ENCODE peak calls at places on chromosomes 7 and 10, in seven cellular contexts. T is coronary artery, A is fibroblast of the aortic adventitia, J is MCF 10A, V is cardiac muscle cell, K is lower lobe of right lung, N is fibroblast of lung. E is an unnamed sample.

GRCh38 chr10:58291538-58292174 is 22.7 kb downstream of the CISD1 start:
- DNase-seq in T (no peak), A (peak), J (peak), V (peak), K (no peak), N (peak), E (no peak)

GRCh38 chr10:37754538-37755323 is 102.7 kb downstream of the ZNF248 start:
- DNase-seq in T (no peak), A (peak), J (no peak), V (no peak), K (no peak), N (no peak), E (no peak)

GRCh38 chr7:2480071-2480410 is 3.8 kb upstream of the GRIFIN start:
- DNase-seq in T (no peak), A (no peak), J (no peak), V (no peak), K (no peak), N (no peak), E (no peak)

GRCh38 chr7:84162584-84162983 is 32.0 kb downstream of the SEMA3A start:
- DNase-seq in T (no peak), A (no peak), J (no peak), V (no peak), K (no peak), N (no peak), E (no peak)

GRCh38 chr10:109727436-109727835 is 195.9 kb downstream of the XPNPEP1 start:
- DNase-seq in T (no peak), A (no peak), J (no peak), V (no peak), K (no peak), N (no peak), E (no peak)

GRCh38 chr10:62903828-62904227 is 87.7 kb upstream of the EGR2 start:
- DNase-seq in T (no peak), A (peak), J (peak), V (no peak), K (no peak), N (peak), E (no peak)

GRCh38 chr7:116353614-116354013 is 143.3 kb downstream of the TES start:
- DNase-seq in T (peak), A (peak), J (peak), V (peak), K (no peak), N (peak), E (no peak)

GRCh38 chr7:135976312-135977019 is 693 bp downstream of the MTPN start:
- DNase-seq in T (no peak), A (no peak), J (peak), V (no peak), K (no peak), N (no peak), E (no peak)

GRCh38 chr7:139728203-139728602 is 49.6 kb downstream of the HIPK2 start:
- DNase-seq in T (no peak), A (no peak), J (no peak), V (no peak), K (no peak), N (no peak), E (no peak)

GRCh38 chr10:29853913-29854312 is 205.5 kb downstream of the JCAD start:
- DNase-seq in T (no peak), A (no peak), J (no peak), V (no peak), K (no peak), N (no peak), E (no peak)

GRCh38 chr7:101035941-101036340 is 16.1 kb downstream of the MUC17 start:
- DNase-seq in T (no peak), A (no peak), J (no peak), V (no peak), K (peak), N (no peak), E (no peak)

GRCh38 chr10:34194259-34194658 is 620.8 kb downstream of the PARD3 start:
- DNase-seq in T (no peak), A (peak), J (no peak), V (no peak), K (no peak), N (peak), E (no peak)

GRCh38 chr10:134205-134742 is 981 bp upstream of the ZMYND11 start:
- DNase-seq in T (no peak), A (peak), J (peak), V (peak), K (no peak), N (peak), E (no peak)

GRCh38 chr10:76973515-76974289 is 663.9 kb downstream of the KCNMA1 start:
- DNase-seq in T (no peak), A (peak), J (no peak), V (no peak), K (no peak), N (peak), E (no peak)

GRCh38 chr10:23514321-23514720 is 75.4 kb downstream of the OTUD1 start:
- DNase-seq in T (no peak), A (no peak), J (no peak), V (no peak), K (no peak), N (no peak), E (no peak)

GRCh38 chr10:43384252-43385221 is 13.1 kb downstream of the FXYD4 start:
- DNase-seq in T (no peak), A (no peak), J (no peak), V (no peak), K (no peak), N (no peak), E (no peak)

GRCh38 chr10:68954904-68955303 is 1.1 kb upstream of the DDX21 start:
- DNase-seq in T (no peak), A (no peak), J (no peak), V (no peak), K (no peak), N (no peak), E (no peak)

GRCh38 chr10:96606216-96606615 is 19.4 kb upstream of the TM9SF3 start:
- DNase-seq in T (no peak), A (no peak), J (no peak), V (no peak), K (no peak), N (peak), E (no peak)

GRCh38 chr7:24455813-24456525 is 117.3 kb upstream of the PALS2 start:
- DNase-seq in T (no peak), A (peak), J (no peak), V (no peak), K (no peak), N (no peak), E (no peak)

GRCh38 chr7:121561717-121562116 is 165.6 kb upstream of the FAM3C start:
- DNase-seq in T (no peak), A (peak), J (peak), V (peak), K (no peak), N (no peak), E (no peak)

GRCh38 chr10:110708776-110709443 is 64.8 kb downstream of the RBM20 start:
- DNase-seq in T (peak), A (no peak), J (no peak), V (no peak), K (no peak), N (no peak), E (no peak)

GRCh38 chr7:33921216-33921938 is 16.0 kb downstream of the BMPER start:
- DNase-seq in T (no peak), A (no peak), J (no peak), V (no peak), K (no peak), N (no peak), E (no peak)

GRCh38 chr10:28717659-28718201 is 40.4 kb downstream of the BAMBI start:
- DNase-seq in T (no peak), A (no peak), J (no peak), V (no peak), K (no peak), N (no peak), E (no peak)

GRCh38 chr7:81534996-81535395 is 234.9 kb downstream of the HGF start:
- DNase-seq in T (no peak), A (peak), J (no peak), V (no peak), K (no peak), N (peak), E (no peak)

GRCh38 chr10:85648279-85648754 is 718.3 kb downstream of the GRID1 start:
- DNase-seq in T (no peak), A (no peak), J (peak), V (no peak), K (no peak), N (peak), E (no peak)

GRCh38 chr7:150361402-150361801 is 7.2 kb upstream of the REPIN1 start:
- DNase-seq in T (no peak), A (no peak), J (no peak), V (no peak), K (no peak), N (no peak), E (no peak)

GRCh38 chr10:105188737-105189463 is 547.8 kb downstream of the SORCS3 start:
- DNase-seq in T (no peak), A (peak), J (peak), V (no peak), K (no peak), N (peak), E (no peak)

GRCh38 chr7:46210467-46210866 is 289.4 kb upstream of the IGFBP3 start:
- DNase-seq in T (no peak), A (no peak), J (no peak), V (no peak), K (no peak), N (no peak), E (no peak)

GRCh38 chr7:71198391-71198790 is 66.4 kb downstream of the GALNT17 start:
- DNase-seq in T (no peak), A (no peak), J (no peak), V (no peak), K (no peak), N (no peak), E (no peak)

GRCh38 chr7:2015251-2015871 is 217.4 kb downstream of the MAD1L1 start:
- DNase-seq in T (peak), A (no peak), J (no peak), V (no peak), K (peak), N (no peak), E (no peak)

GRCh38 chr7:75729851-75730274 is 8.9 kb downstream of the HIP1 start:
- DNase-seq in T (no peak), A (no peak), J (no peak), V (no peak), K (peak), N (no peak), E (no peak)

GRCh38 chr7:154566877-154567276 is 436.0 kb downstream of the PAXIP1 start:
- DNase-seq in T (no peak), A (no peak), J (no peak), V (peak), K (no peak), N (peak), E (no peak)

GRCh38 chr10:35447693-35448407 is 111.5 kb downstream of the CCNY start:
- DNase-seq in T (no peak), A (peak), J (peak), V (no peak), K (no peak), N (peak), E (no peak)

GRCh38 chr10:110323503-110323902 is 18.8 kb upstream of the SMNDC1 start:
- DNase-seq in T (no peak), A (peak), J (peak), V (no peak), K (no peak), N (peak), E (no peak)

GRCh38 chr7:73736885-73737284 is 1.7 kb downstream of the ABHD11 start:
- DNase-seq in T (no peak), A (no peak), J (no peak), V (no peak), K (no peak), N (no peak), E (no peak)

GRCh38 chr10:54800677-54801480 is at the start of gene PCDH15:
- DNase-seq in T (no peak), A (no peak), J (peak), V (peak), K (no peak), N (peak), E (no peak)

GRCh38 chr7:118104812-118105441 is 79.0 kb upstream of the LSM8 start:
- DNase-seq in T (no peak), A (peak), J (peak), V (peak), K (no peak), N (peak), E (no peak)
- TF ChIP-seq CTCF in T (no peak), A (peak), J (peak), V (peak), K (peak), N (peak), E (peak)

GRCh38 chr10:60098676-60099601 is 192.6 kb upstream of the CCDC6 start:
- DNase-seq in T (no peak), A (no peak), J (peak), V (no peak), K (no peak), N (no peak), E (no peak)
- TF ChIP-seq CTCF in T (no peak), A (no peak), J (peak), V (peak), K (no peak), N (peak), E (peak)

DNA sequence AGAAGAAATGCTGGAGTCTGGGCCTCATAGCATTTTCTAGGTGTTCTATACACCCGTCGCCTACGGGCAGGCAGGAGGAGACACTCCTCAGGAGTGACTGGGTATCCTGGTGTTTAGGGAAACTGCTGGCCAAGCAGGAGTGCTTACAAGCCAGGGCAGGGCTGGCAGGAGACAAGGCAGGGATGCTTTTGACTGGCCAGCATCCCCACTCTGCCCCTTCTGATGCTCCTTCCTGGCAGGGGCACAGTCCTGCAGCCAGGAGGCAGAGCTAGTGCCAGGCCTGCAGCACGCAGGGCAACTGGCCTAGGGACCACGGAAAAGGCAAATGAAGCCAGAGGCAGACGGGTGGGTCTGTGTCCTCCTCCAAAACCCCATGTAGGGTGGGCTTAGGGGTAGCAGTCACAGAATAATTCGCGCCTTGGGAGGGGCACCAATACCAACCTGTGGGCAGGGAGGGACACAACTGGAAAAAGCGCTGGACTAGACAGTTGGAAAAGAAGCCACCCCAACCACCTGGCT is 4.9 kb downstream of the IMPDH1 start:
- DNase-seq in T (no peak), A (no peak), J (peak), V (no peak), K (no peak), N (no peak), E (no peak)
- TF ChIP-seq CTCF in T (no peak), A (peak), J (no peak), V (peak), K (no peak), N (no peak), E (peak)

DNA sequence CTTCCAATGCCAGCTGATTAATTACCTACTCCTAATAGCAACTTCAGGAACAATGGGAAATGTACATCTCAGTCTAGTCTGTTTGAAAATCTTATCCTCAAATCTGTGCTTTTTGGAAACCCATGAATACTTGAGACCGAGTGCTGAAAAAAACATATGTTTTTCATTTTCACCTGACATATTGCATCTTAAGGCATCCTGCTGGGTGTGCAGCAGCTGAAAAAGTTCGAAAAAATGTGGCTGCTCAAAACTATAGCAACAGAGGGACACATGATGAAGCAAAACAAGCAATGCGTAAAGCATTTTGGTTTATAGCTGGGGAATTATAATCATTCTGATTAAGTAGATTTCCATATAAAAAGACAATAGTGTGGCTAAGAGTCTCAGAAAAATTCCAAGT is 218.0 kb downstream of the CREB5 start:
- DNase-seq in T (no peak), A (peak), J (no peak), V (no peak), K (no peak), N (no peak), E (no peak)
- TF ChIP-seq CTCF in T (no peak), A (no peak), J (no peak), V (no peak), K (no peak), N (no peak), E (no peak)

GRCh38 chr10:33031171-33031570 is 73.1 kb upstream of the ITGB1 start:
- DNase-seq in T (no peak), A (no peak), J (no peak), V (no peak), K (no peak), N (no peak), E (no peak)

GRCh38 chr10:33026422-33026821 is 68.4 kb upstream of the ITGB1 start:
- DNase-seq in T (no peak), A (no peak), J (no peak), V (peak), K (no peak), N (no peak), E (no peak)

GRCh38 chr10:33025910-33026309 is 67.9 kb upstream of the ITGB1 start:
- DNase-seq in T (no peak), A (no peak), J (no peak), V (no peak), K (no peak), N (no peak), E (no peak)

GRCh38 chr10:33025039-33025438 is 67.0 kb upstream of the ITGB1 start:
- DNase-seq in T (no peak), A (no peak), J (no peak), V (no peak), K (no peak), N (no peak), E (no peak)

DNA sequence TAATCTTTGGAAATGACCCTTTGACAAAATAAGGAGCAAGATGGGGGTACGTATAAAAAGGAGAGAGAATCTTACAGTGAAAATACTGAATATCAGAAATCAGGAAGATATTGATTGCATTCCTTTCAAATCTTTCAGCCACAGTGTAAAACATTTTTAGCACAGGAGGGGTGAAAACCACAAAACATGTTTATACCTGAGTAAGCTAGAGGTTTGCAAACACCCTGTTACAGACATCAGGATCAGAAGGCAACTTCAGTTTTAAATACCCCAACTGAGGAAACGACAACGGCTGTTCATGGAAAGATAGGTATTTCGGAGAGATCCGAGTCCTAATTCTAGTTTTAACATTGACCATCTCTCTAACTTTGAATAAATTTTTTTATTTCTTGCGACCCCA is 69.1 kb upstream of the ITGB1 start:
- DNase-seq in T (no peak), A (no peak), J (no peak), V (no peak), K (no peak), N (no peak), E (no peak)
- TF ChIP-seq CTCF in T (no peak), A (no peak), J (no peak), V (no peak), K (no peak), N (no peak), E (no peak)

DNA sequence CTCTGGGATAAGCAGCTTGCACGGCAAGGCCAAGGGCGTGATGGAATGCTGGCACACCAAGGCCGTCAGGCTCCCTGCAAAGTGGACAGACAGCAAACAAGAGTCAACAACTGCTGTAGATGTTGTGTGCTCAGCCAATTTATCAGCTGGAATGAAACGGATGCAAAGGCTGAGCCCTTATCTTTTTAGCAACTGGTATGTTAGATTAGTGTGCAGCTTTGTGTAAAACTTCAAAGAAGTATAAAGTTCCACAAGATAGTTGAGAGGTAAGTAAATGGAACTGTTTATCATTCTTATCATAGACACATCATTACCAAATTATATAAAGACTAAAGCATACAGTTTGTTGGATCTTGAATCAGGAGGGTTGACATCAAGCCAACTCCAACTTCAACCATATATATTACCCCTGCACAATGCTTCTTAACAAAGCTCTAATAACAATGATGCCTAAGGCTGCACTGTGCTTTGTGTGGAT is 289.0 kb downstream of the TNS3 start:
- DNase-seq in T (no peak), A (peak), J (no peak), V (no peak), K (no peak), N (peak), E (no peak)
- TF ChIP-seq CTCF in T (no peak), A (no peak), J (no peak), V (no peak), K (no peak), N (no peak), E (no peak)

GRCh38 chr10:79384773-79385391 is 37.6 kb downstream of the PPIF start:
- DNase-seq in T (peak), A (no peak), J (no peak), V (no peak), K (no peak), N (no peak), E (no peak)

GRCh38 chr10:79385392-79385795 is 38.1 kb downstream of the PPIF start:
- DNase-seq in T (peak), A (no peak), J (no peak), V (no peak), K (no peak), N (no peak), E (no peak)

GRCh38 chr10:79387466-79387973 is 40.3 kb downstream of the PPIF start:
- DNase-seq in T (peak), A (no peak), J (no peak), V (no peak), K (no peak), N (no peak), E (peak)

GRCh38 chr10:79386637-79387465 is 39.6 kb downstream of the PPIF start:
- DNase-seq in T (peak), A (no peak), J (no peak), V (no peak), K (peak), N (no peak), E (peak)

GRCh38 chr10:79385804-79386531 is 38.7 kb downstream of the PPIF start:
- DNase-seq in T (peak), A (no peak), J (no peak), V (no peak), K (peak), N (no peak), E (peak)
- TF ChIP-seq CTCF in T (no peak), A (no peak), J (no peak), V (no peak), K (no peak), N (no peak), E (no peak)

GRCh38 chr10:75404023-75404334 is 2.4 kb upstream of the ZNF503 start:
- DNase-seq in T (no peak), A (peak), J (no peak), V (no peak), K (no peak), N (no peak), E (no peak)

GRCh38 chr10:75405201-75406143 is 3.9 kb upstream of the ZNF503 start:
- DNase-seq in T (no peak), A (peak), J (no peak), V (peak), K (peak), N (peak), E (no peak)

GRCh38 chr10:75403144-75404022 is 1.8 kb upstream of the ZNF503 start:
- DNase-seq in T (no peak), A (peak), J (peak), V (peak), K (peak), N (peak), E (no peak)

GRCh38 chr10:75406158-75407065 is 4.8 kb upstream of the ZNF503 start:
- DNase-seq in T (no peak), A (peak), J (no peak), V (peak), K (no peak), N (no peak), E (no peak)

GRCh38 chr10:75404335-75405200 is 3.0 kb upstream of the ZNF503 start:
- DNase-seq in T (no peak), A (peak), J (no peak), V (peak), K (peak), N (peak), E (no peak)
- TF ChIP-seq CTCF in T (no peak), A (no peak), J (no peak), V (no peak), K (no peak), N (no peak), E (no peak)

E was measured in osteocyte.